ENCODE peak calls at places on chromosomes 13 and 19, in ten cellular contexts. E is naive thymus-derived CD4-positive, alpha-beta T cell; V is stimulated activated effector memory CD8-positive, alpha-beta T cell treated with anti-CD3 and anti-CD28 coated beads, Interleukin-12 subunit alpha, Interleukin-12 subunit beta, amount 100 ng/mL, for 72 hours; D is HuH-7.5; Z is left colon; F is head of caudate nucleus; T is stimulated activated CD4-positive, alpha-beta T cell treated with anti-CD3 and anti-CD28 coated beads, Interleukin-4, amount 100 ng/mL, for 24 hours; G is tibial artery; Q is T-helper 17 cell; C is T-helper 9 cell. B is an unnamed sample.

GRCh38 chr13:30313307-30313706 is 6.0 kb upstream of the KATNAL1 start:
- DNase-seq in E (no peak), V (no peak), D (no peak), Z (no peak), F (no peak), T (no peak), G (no peak), Q (no peak), C (no peak), B (no peak)

GRCh38 chr13:101492251-101492910 is 39.9 kb downstream of the ITGBL1 start:
- DNase-seq in E (no peak), V (no peak), D (no peak), Z (no peak), F (no peak), T (no peak), G (no peak), Q (no peak), C (no peak), B (no peak)

GRCh38 chr19:3443840-3444694 is 36.3 kb downstream of the SMIM24 start:
- DNase-seq in E (no peak), V (no peak), D (no peak), Z (no peak), F (no peak), T (no peak), G (no peak), Q (no peak), C (no peak), B (no peak)

GRCh38 chr19:17725422-17726078 is 6.3 kb downstream of the MAP1S start:
- DNase-seq in E (no peak), V (no peak), D (peak; percentile 57), Z (no peak), F (no peak), T (no peak), G (no peak), Q (no peak), C (no peak), B (no peak)

GRCh38 chr13:44155422-44156293 is 218.0 kb upstream of the SERP2 start:
- DNase-seq in E (no peak), V (no peak), D (no peak), Z (peak; percentile 67), F (peak; percentile 48), T (no peak), G (peak; percentile 70), Q (no peak), C (no peak), B (no peak)

GRCh38 chr19:50909240-50910070 is 1.7 kb downstream of the KLK4 start:
- DNase-seq in E (no peak), V (no peak), D (no peak), Z (peak; percentile 81), F (peak; percentile 36), T (peak; percentile 15), G (no peak), Q (no peak), C (no peak), B (peak; percentile 53)

GRCh38 chr13:25375727-25376358 is 4.1 kb downstream of the ATP8A2 start:
- DNase-seq in E (no peak), V (peak; percentile 60), D (peak; percentile 45), Z (peak; percentile 11), F (no peak), T (peak; percentile 48), G (no peak), Q (peak; percentile 14), C (peak; percentile 6), B (peak; percentile 18)

GRCh38 chr19:40674291-40674690 is 16.2 kb downstream of the NUMBL start:
- DNase-seq in E (no peak), V (no peak), D (no peak), Z (no peak), F (no peak), T (no peak), G (no peak), Q (no peak), C (no peak), B (no peak)

GRCh38 chr19:2213799-2214198 is 22.3 kb downstream of the PLEKHJ1 start:
- DNase-seq in E (no peak), V (no peak), D (no peak), Z (no peak), F (peak; percentile 47), T (no peak), G (no peak), Q (no peak), C (no peak), B (no peak)

GRCh38 chr13:114222461-114222968 is 12.2 kb upstream of the CDC16 start:
- DNase-seq in E (no peak), V (no peak), D (no peak), Z (no peak), F (no peak), T (no peak), G (no peak), Q (no peak), C (no peak), B (no peak)

B was measured in foreskin keratinocyte.